ENCODE peak calls at places on chromosomes 16 and 17, in four cellular contexts. N is SJSA1, A is H4, L is activated T-helper 1 cell treated with Interleukin-2 at 50 U/mL for 16 hours. I is an unnamed sample.

GRCh38 chr16:46903255-46903905 is 19.2 kb downstream of the GPT2 start:
- DNase-seq in N (no peak), A (no peak), L (no peak), I (no peak)

GRCh38 chr17:69269174-69269998 is 40.8 kb upstream of the ABCA10 start:
- DNase-seq in N (no peak), L (no peak), A (no peak), I (no peak)

GRCh38 chr16:85697441-85697840 is 8.7 kb upstream of the GINS2 start:
- DNase-seq in A (no peak), L (no peak), N (no peak), I (no peak)

GRCh38 chr17:38509008-38509771 is 80.9 kb downstream of the ARHGAP23 start:
- DNase-seq in N (no peak), L (peak), A (peak), I (peak)

GRCh38 chr16:24685539-24686432 is 43.7 kb upstream of the TNRC6A start:
- DNase-seq in A (peak), L (no peak), N (peak), I (peak)

GRCh38 chr17:40443196-40443987 is at the start of gene IGFBP4:
- DNase-seq in N (peak), A (peak), L (peak), I (no peak)

GRCh38 chr17:76271669-76272540 is 6.8 kb downstream of the UBALD2 start:
- DNase-seq in L (peak), N (no peak), A (no peak), I (no peak)

GRCh38 chr16:72072514-72073342 is 9.7 kb downstream of the HPR start:
- DNase-seq in L (no peak), A (no peak), N (no peak), I (no peak)

GRCh38 chr17:13503526-13503925 is 98.2 kb downstream of the HS3ST3A1 start:
- DNase-seq in A (no peak), L (no peak), N (no peak), I (no peak)

GRCh38 chr17:55530064-55530463 is 18.8 kb upstream of the SMIM36 start:
- DNase-seq in N (no peak), A (no peak), L (no peak), I (no peak)

GRCh38 chr17:67218385-67218950 is 26.5 kb downstream of the HELZ start:
- DNase-seq in N (no peak), L (no peak), A (no peak), I (no peak)

GRCh38 chr16:69327585-69328310 is 2.6 kb downstream of the PDF start:
- DNase-seq in A (no peak), L (no peak), N (no peak), I (no peak)

GRCh38 chr17:77209330-77209748 is 68.6 kb downstream of the SEC14L1 start:
- DNase-seq in L (no peak), A (no peak), N (no peak), I (no peak)

GRCh38 chr17:54967621-54968258 is 714 bp downstream of the COX11 start:
- DNase-seq in N (no peak), A (no peak), L (no peak), I (no peak)